ENCODE peak calls at places on chromosomes 11 and 22, in six cellular contexts. P is fibroblast of pulmonary artery; Z is endothelial cell; O is GM20000; H is CD8-positive, alpha-beta T cell; D is upper lobe of right lung. B is an unnamed sample.

GRCh38 chr11:1150769-1151365 is 6.9 kb upstream of the MUC5AC start:
- DNase-seq in Z (no peak), O (no peak), D (peak; percentile 47), P (peak; percentile 81), H (no peak), B (no peak)

GRCh38 chr11:368414-369335 is 624 bp upstream of the B4GALNT4 start:
- DNase-seq in H (no peak), P (no peak), Z (no peak), D (no peak), O (no peak), B (no peak)

GRCh38 chr11:110128161-110128560 is 35.0 kb downstream of the ZC3H12C start:
- DNase-seq in Z (no peak), P (peak; percentile 23), O (no peak), H (no peak), D (no peak), B (no peak)

GRCh38 chr11:133007020-133007584 is 525.2 kb downstream of the OPCML start:
- DNase-seq in Z (no peak), D (no peak), O (no peak), P (no peak), H (no peak), B (no peak)

GRCh38 chr11:73980001-73980960 is 2.4 kb downstream of the UCP2 start:
- DNase-seq in P (no peak), Z (peak; percentile 24), O (peak; percentile 88), H (peak; percentile 88), D (peak; percentile 69), B (peak; percentile 94)

GRCh38 chr11:12803086-12803826 is 129.0 kb downstream of the TEAD1 start:
- DNase-seq in P (peak; percentile 42), O (no peak), H (no peak), D (no peak), Z (no peak), B (no peak)

GRCh38 chr11:69467646-69468045 is 13.8 kb upstream of the LINC01488 start:
- DNase-seq in P (no peak), D (no peak), Z (no peak), H (no peak), O (peak; percentile 63), B (peak; percentile 40)

GRCh38 chr11:77114089-77114463 is 11.4 kb downstream of the OMP start:
- DNase-seq in H (no peak), Z (no peak), O (no peak), D (no peak), P (no peak), B (no peak)

GRCh38 chr22:21873619-21874018 is 6.2 kb upstream of the MAPK1 start:
- DNase-seq in H (no peak), O (no peak), P (no peak), Z (no peak), D (no peak), B (no peak)

GRCh38 chr22:30605449-30606110 is 1.4 kb upstream of the TCN2 start:
- DNase-seq in O (peak; percentile 74), Z (peak; percentile 46), H (no peak), D (no peak), P (peak; percentile 59), B (peak; percentile 74)

GRCh38 chr11:107682182-107682971 is 29.5 kb downstream of the SLN start:
- DNase-seq in H (no peak), Z (no peak), D (no peak), P (no peak), O (no peak), B (no peak)

GRCh38 chr11:68076371-68077042 is 37.7 kb downstream of the TCIRG1 start:
- DNase-seq in H (no peak), O (no peak), D (no peak), Z (peak; percentile 28), P (no peak), B (peak; percentile 11)

GRCh38 chr11:88340366-88340930 is 2.9 kb upstream of the CTSC start:
- DNase-seq in Z (no peak), D (no peak), O (no peak), H (no peak), P (no peak), B (no peak)

GRCh38 chr11:6615882-6616585 is 3.2 kb downstream of the TPP1 start:
- DNase-seq in O (no peak), D (no peak), Z (no peak), H (no peak), P (no peak), B (no peak)

GRCh38 chr11:86459682-86460460 is 85.2 kb downstream of the CCDC81 start:
- DNase-seq in H (no peak), P (peak; percentile 92), D (no peak), O (no peak), Z (no peak), B (no peak)

GRCh38 chr11:55624531-55624930 is 10.4 kb upstream of the OR4P4 start:
- DNase-seq in Z (no peak), D (no peak), H (no peak), P (no peak), O (no peak), B (no peak)

GRCh38 chr11:41522391-41522790 is 62.9 kb upstream of the LRRC4C start:
- DNase-seq in P (peak; percentile 5), H (no peak), O (no peak), D (no peak), Z (no peak), B (no peak)

GRCh38 chr22:23609983-23610781 is 21.9 kb downstream of the DRICH1 start:
- DNase-seq in Z (no peak), O (no peak), D (no peak), P (no peak), H (no peak), B (no peak)

GRCh38 chr22:27212617-27213177 is 555.3 kb downstream of the MIAT start:
- DNase-seq in H (no peak), O (no peak), Z (peak; percentile 48), P (peak; percentile 100), D (no peak), B (no peak)

GRCh38 chr11:125091247-125091876 is 20.1 kb downstream of the TMEM218 start:
- DNase-seq in P (peak; percentile 85), O (peak; percentile 56), Z (peak; percentile 49), H (peak; percentile 47), D (peak; percentile 34), B (peak; percentile 42)

GRCh38 chr11:73372371-73372993 is 3.7 kb upstream of the RELT start:
- DNase-seq in D (no peak), H (no peak), P (no peak), O (no peak), Z (peak; percentile 38), B (peak; percentile 37)

GRCh38 chr11:1755344-1756023 is 5.1 kb upstream of the IFITM10 start:
- DNase-seq in D (peak; percentile 76), O (no peak), P (no peak), H (no peak), Z (no peak), B (no peak)

GRCh38 chr11:71342951-71343827 is 90.8 kb upstream of the SHANK2 start:
- DNase-seq in H (no peak), O (peak; percentile 64), D (peak; percentile 73), Z (peak; percentile 66), P (peak; percentile 15), B (peak; percentile 45)

GRCh38 chr22:38657248-38657909 is 941 bp downstream of the CBY1 start:
- DNase-seq in Z (peak; percentile 11), D (no peak), H (peak; percentile 52), P (peak; percentile 7), O (peak; percentile 61), B (peak; percentile 69)

GRCh38 chr11:86818466-86819282 is 18.3 kb downstream of the PRSS23 start:
- DNase-seq in D (no peak), H (no peak), Z (no peak), O (peak; percentile 55), P (peak; percentile 89), B (peak; percentile 52)

GRCh38 chr11:94694309-94695060 is 73.7 kb upstream of the AMOTL1 start:
- DNase-seq in O (no peak), H (no peak), Z (no peak), P (no peak), D (no peak), B (no peak)

GRCh38 chr11:47259178-47259977 is 1.6 kb downstream of the NR1H3 start:
- DNase-seq in P (peak; percentile 59), H (no peak), O (peak; percentile 61), D (no peak), Z (peak; percentile 66), B (peak; percentile 33)

GRCh38 chr11:80155412-80156017 is 714.7 kb upstream of the TENM4 start:
- DNase-seq in P (peak; percentile 23), Z (peak; percentile 22), D (no peak), O (peak; percentile 8), H (no peak), B (peak; percentile 27)
- TF ChIP-seq CTCF in P (peak; percentile 46), Z (peak; percentile 60), D (peak; percentile 44), O (no peak), H (no peak), B (peak; percentile 44)

GRCh38 chr11:35466058-35466457 is 46.7 kb upstream of the SLC1A2 start:
- DNase-seq in Z (no peak), O (no peak), H (no peak), D (no peak), P (no peak), B (no peak)

GRCh38 chr11:35458846-35459245 is 39.5 kb upstream of the SLC1A2 start:
- DNase-seq in O (no peak), P (no peak), Z (no peak), H (no peak), D (no peak), B (no peak)

GRCh38 chr11:35463211-35463810 is 44.0 kb upstream of the SLC1A2 start:
- DNase-seq in P (no peak), D (no peak), Z (no peak), H (no peak), O (no peak), B (no peak)

GRCh38 chr11:35461917-35462316 is 42.6 kb upstream of the SLC1A2 start:
- DNase-seq in P (no peak), O (no peak), H (no peak), D (no peak), Z (no peak), B (no peak)

GRCh38 chr11:35464308-35464707 is 45.0 kb upstream of the SLC1A2 start:
- DNase-seq in P (no peak), Z (peak; percentile 21), H (no peak), O (no peak), D (no peak), B (no peak)
- TF ChIP-seq CTCF in P (peak; percentile 9), Z (no peak), H (no peak), O (no peak), D (no peak), B (no peak)

GRCh38 chr11:17770917-17771316 is 36.3 kb downstream of the KCNC1 start:
- DNase-seq in D (no peak), H (no peak), Z (no peak), O (no peak), P (peak; percentile 16), B (no peak)
- TF ChIP-seq CTCF in D (no peak), H (no peak), Z (no peak), O (no peak), P (peak; percentile 22), B (no peak)

GRCh38 chr22:28801845-28802594 is 1.7 kb upstream of the XBP1 start:
- DNase-seq in P (no peak), Z (no peak), O (peak; percentile 21), H (no peak), D (no peak), B (peak; percentile 52)

GRCh38 chr22:28799125-28799833 is 1.1 kb downstream of the XBP1 start:
- DNase-seq in P (peak; percentile 96), D (no peak), H (no peak), O (peak; percentile 56), Z (peak; percentile 14), B (peak; percentile 79)

GRCh38 chr22:28800308-28801041 is at the start of gene XBP1:
- DNase-seq in Z (peak; percentile 95), D (peak; percentile 97), O (peak; percentile 97), H (peak; percentile 92), P (peak; percentile 94), B (peak; percentile 97)

GRCh38 chr22:28799834-28800307 is 498 bp downstream of the XBP1 start:
- DNase-seq in P (peak; percentile 61), Z (peak; percentile 69), D (peak; percentile 87), H (no peak), O (peak; percentile 61), B (peak; percentile 69)

GRCh38 chr22:28802595-28803087 is 2.3 kb upstream of the XBP1 start:
- DNase-seq in H (no peak), O (no peak), P (no peak), Z (no peak), D (no peak), B (no peak)
- TF ChIP-seq CTCF in H (no peak), O (no peak), P (no peak), Z (no peak), D (no peak), B (no peak)